ENCODE peak calls at places on chromosome 3, in seven cellular contexts. One of them, this sample, is unnamed.

GRCh38 chr3:127008236-127008635 is 25.3 kb downstream of the PLXNA1 start:
- DNase-seq in breast epithelium: no peak
- DNase-seq in AG10803: no peak
- DNase-seq in activated CD8-positive, alpha-beta T cell treated with anti-CD3 and anti-CD28 coated beads for 36 hours: no peak
- DNase-seq in HFFc6: no peak
- DNase-seq in hepatocyte: no peak
- DNase-seq in H1: no peak
- DNase-seq in this sample: no peak

GRCh38 chr3:159783780-159784747 is 204.6 kb upstream of the IL12A start:
- DNase-seq in breast epithelium: peak
- DNase-seq in HFFc6: no peak
- DNase-seq in H1: no peak
- DNase-seq in hepatocyte: no peak
- DNase-seq in activated CD8-positive, alpha-beta T cell treated with anti-CD3 and anti-CD28 coated beads for 36 hours: no peak
- DNase-seq in AG10803: no peak
- DNase-seq in this sample: no peak

GRCh38 chr3:16927485-16927884 is 42.7 kb downstream of the PLCL2 start:
- DNase-seq in AG10803: no peak
- DNase-seq in activated CD8-positive, alpha-beta T cell treated with anti-CD3 and anti-CD28 coated beads for 36 hours: peak
- DNase-seq in H1: no peak
- DNase-seq in hepatocyte: no peak
- DNase-seq in breast epithelium: no peak
- DNase-seq in HFFc6: no peak
- DNase-seq in this sample: peak

GRCh38 chr3:65314265-65314664 is 626.5 kb upstream of the ADAMTS9 start:
- DNase-seq in H1: no peak
- DNase-seq in HFFc6: no peak
- DNase-seq in hepatocyte: no peak
- DNase-seq in AG10803: no peak
- DNase-seq in breast epithelium: no peak
- DNase-seq in activated CD8-positive, alpha-beta T cell treated with anti-CD3 and anti-CD28 coated beads for 36 hours: no peak
- DNase-seq in this sample: no peak

GRCh38 chr3:171672124-171672523 is 138.2 kb downstream of the PLD1 start:
- DNase-seq in HFFc6: no peak
- DNase-seq in activated CD8-positive, alpha-beta T cell treated with anti-CD3 and anti-CD28 coated beads for 36 hours: no peak
- DNase-seq in breast epithelium: no peak
- DNase-seq in H1: no peak
- DNase-seq in hepatocyte: no peak
- DNase-seq in AG10803: no peak
- DNase-seq in this sample: no peak

GRCh38 chr3:136070953-136071949 is 105.7 kb downstream of the PPP2R3A start:
- DNase-seq in hepatocyte: peak
- DNase-seq in H1: no peak
- DNase-seq in HFFc6: peak
- DNase-seq in breast epithelium: peak
- DNase-seq in activated CD8-positive, alpha-beta T cell treated with anti-CD3 and anti-CD28 coated beads for 36 hours: no peak
- DNase-seq in AG10803: peak
- DNase-seq in this sample: no peak

GRCh38 chr3:70090322-70090913 is 90.9 kb downstream of the SAMMSON start:
- DNase-seq in breast epithelium: no peak
- DNase-seq in hepatocyte: peak
- DNase-seq in activated CD8-positive, alpha-beta T cell treated with anti-CD3 and anti-CD28 coated beads for 36 hours: no peak
- DNase-seq in AG10803: peak
- DNase-seq in H1: no peak
- DNase-seq in HFFc6: peak
- DNase-seq in this sample: peak

GRCh38 chr3:198061119-198062067 is 101.4 kb downstream of the LMLN start:
- DNase-seq in breast epithelium: no peak
- DNase-seq in AG10803: no peak
- DNase-seq in activated CD8-positive, alpha-beta T cell treated with anti-CD3 and anti-CD28 coated beads for 36 hours: no peak
- DNase-seq in HFFc6: no peak
- DNase-seq in hepatocyte: no peak
- DNase-seq in H1: no peak
- DNase-seq in this sample: no peak

GRCh38 chr3:90092994-90093393 is 985.6 kb downstream of the EPHA3 start:
- DNase-seq in AG10803: peak
- DNase-seq in H1: no peak
- DNase-seq in hepatocyte: peak
- DNase-seq in activated CD8-positive, alpha-beta T cell treated with anti-CD3 and anti-CD28 coated beads for 36 hours: no peak
- DNase-seq in HFFc6: peak
- DNase-seq in breast epithelium: no peak
- DNase-seq in this sample: peak

GRCh38 chr3:50450135-50450911 is 53.1 kb downstream of the CACNA2D2 start:
- DNase-seq in AG10803: peak
- DNase-seq in H1: no peak
- DNase-seq in breast epithelium: peak
- DNase-seq in hepatocyte: peak
- DNase-seq in HFFc6: no peak
- DNase-seq in activated CD8-positive, alpha-beta T cell treated with anti-CD3 and anti-CD28 coated beads for 36 hours: peak
- DNase-seq in this sample: no peak

GRCh38 chr3:108296239-108296638 is at the start of gene HHLA2:
- DNase-seq in AG10803: no peak
- DNase-seq in hepatocyte: peak
- DNase-seq in activated CD8-positive, alpha-beta T cell treated with anti-CD3 and anti-CD28 coated beads for 36 hours: peak
- DNase-seq in breast epithelium: no peak
- DNase-seq in H1: no peak
- DNase-seq in HFFc6: no peak
- DNase-seq in this sample: no peak

GRCh38 chr3:28267984-28268849 is 26.8 kb downstream of the CMC1 start:
- DNase-seq in breast epithelium: no peak
- DNase-seq in AG10803: no peak
- DNase-seq in HFFc6: peak
- DNase-seq in activated CD8-positive, alpha-beta T cell treated with anti-CD3 and anti-CD28 coated beads for 36 hours: no peak
- DNase-seq in hepatocyte: no peak
- DNase-seq in H1: no peak
- DNase-seq in this sample: no peak

DNA sequence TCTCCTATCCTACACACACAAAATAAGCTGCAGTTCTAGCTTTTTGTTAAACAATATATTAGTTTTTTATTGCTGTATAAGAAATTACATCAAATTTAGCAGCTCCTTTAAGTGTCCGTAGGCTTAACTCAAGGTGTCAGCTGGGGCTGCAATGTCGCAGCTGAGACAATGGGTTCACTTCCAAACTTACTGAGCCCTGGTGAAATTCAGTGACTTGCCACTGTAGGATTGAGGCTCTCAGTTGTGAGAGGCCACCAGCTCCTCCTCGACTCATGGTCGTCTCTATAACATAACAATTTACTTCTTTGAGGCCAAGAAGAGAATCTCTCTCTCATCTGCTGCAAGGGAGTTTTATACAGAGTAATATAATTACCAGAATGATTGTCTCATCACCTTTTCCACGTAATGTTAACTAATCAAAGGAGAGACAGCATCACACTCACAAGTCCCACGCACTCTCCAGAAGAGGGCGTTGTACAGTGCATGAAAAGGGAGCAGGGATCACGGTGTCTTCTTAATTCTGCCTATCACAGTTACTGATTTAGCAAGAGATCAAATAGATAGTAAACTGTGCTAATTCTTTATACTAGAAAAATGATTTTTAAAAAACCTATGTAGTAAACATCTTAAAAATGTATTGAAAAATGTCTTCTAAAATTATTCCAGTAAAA is 735.6 kb upstream of the GBE1 start:
- DNase-seq in H1: no peak
- DNase-seq in breast epithelium: no peak
- DNase-seq in AG10803: no peak
- DNase-seq in activated CD8-positive, alpha-beta T cell treated with anti-CD3 and anti-CD28 coated beads for 36 hours: no peak
- DNase-seq in hepatocyte: peak
- DNase-seq in HFFc6: no peak
- DNase-seq in this sample: no peak
- TF ChIP-seq CTCF in H1: peak
- TF ChIP-seq CTCF in breast epithelium: no peak
- TF ChIP-seq CTCF in AG10803: no peak
- TF ChIP-seq CTCF in activated CD8-positive, alpha-beta T cell treated with anti-CD3 and anti-CD28 coated beads for 36 hours: no peak
- TF ChIP-seq CTCF in hepatocyte: peak
- TF ChIP-seq CTCF in HFFc6: no peak
- TF ChIP-seq CTCF in this sample: peak

DNA sequence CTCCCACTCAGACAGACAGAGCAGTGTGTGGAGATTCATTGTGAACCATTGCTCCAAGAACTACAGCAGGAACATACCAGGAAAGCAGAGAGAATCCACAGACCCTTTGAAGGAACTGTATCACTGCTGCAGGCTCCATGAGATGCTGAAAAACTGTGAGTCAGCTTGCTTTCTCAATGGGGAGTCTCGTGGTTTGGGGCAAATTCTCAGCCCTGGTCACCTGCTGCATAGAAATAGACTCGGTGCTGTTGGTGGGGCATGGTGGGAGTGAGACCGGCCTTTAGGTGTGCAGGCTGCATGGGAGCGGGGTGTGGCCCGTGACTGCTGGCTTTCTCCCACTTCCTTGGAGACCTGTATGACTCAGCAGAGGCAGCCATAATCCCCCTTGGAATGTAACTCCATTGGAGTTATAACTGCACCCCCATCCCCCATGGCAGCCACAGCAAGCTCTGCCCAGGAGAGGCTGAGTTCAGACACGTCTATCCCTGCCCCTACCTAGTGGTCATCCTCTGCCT is 35.6 kb downstream of the ALCAM start:
- DNase-seq in HFFc6: peak
- DNase-seq in AG10803: no peak
- DNase-seq in hepatocyte: peak
- DNase-seq in H1: no peak
- DNase-seq in breast epithelium: no peak
- DNase-seq in activated CD8-positive, alpha-beta T cell treated with anti-CD3 and anti-CD28 coated beads for 36 hours: no peak
- DNase-seq in this sample: no peak
- TF ChIP-seq CTCF in HFFc6: no peak
- TF ChIP-seq CTCF in AG10803: no peak
- TF ChIP-seq CTCF in hepatocyte: no peak
- TF ChIP-seq CTCF in H1: no peak
- TF ChIP-seq CTCF in breast epithelium: no peak
- TF ChIP-seq CTCF in activated CD8-positive, alpha-beta T cell treated with anti-CD3 and anti-CD28 coated beads for 36 hours: no peak
- TF ChIP-seq CTCF in this sample: no peak

DNA sequence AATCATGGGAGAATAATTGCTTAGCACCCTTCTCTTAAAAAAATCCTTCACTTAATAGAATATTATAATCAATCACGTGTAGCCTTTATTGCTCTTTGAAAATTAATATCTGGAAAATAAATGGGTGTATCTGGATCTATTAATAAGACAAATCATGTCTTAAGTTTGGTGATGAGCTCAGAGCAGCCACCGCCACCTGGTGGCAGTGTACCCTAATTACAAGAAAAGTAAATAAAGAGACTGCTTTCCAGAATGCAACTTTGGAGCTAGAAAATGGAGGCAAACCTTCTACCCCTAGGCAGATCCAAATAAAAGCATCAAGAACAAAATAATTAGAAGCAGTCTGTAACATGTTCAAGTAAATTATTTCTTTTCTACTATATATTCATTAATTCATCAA is 43.5 kb downstream of the EPHB1 start:
- DNase-seq in AG10803: no peak
- DNase-seq in breast epithelium: no peak
- DNase-seq in H1: no peak
- DNase-seq in hepatocyte: no peak
- DNase-seq in activated CD8-positive, alpha-beta T cell treated with anti-CD3 and anti-CD28 coated beads for 36 hours: peak
- DNase-seq in HFFc6: no peak
- DNase-seq in this sample: no peak
- TF ChIP-seq CTCF in AG10803: peak
- TF ChIP-seq CTCF in breast epithelium: no peak
- TF ChIP-seq CTCF in H1: no peak
- TF ChIP-seq CTCF in hepatocyte: peak
- TF ChIP-seq CTCF in activated CD8-positive, alpha-beta T cell treated with anti-CD3 and anti-CD28 coated beads for 36 hours: peak
- TF ChIP-seq CTCF in HFFc6: peak
- TF ChIP-seq CTCF in this sample: no peak

DNA sequence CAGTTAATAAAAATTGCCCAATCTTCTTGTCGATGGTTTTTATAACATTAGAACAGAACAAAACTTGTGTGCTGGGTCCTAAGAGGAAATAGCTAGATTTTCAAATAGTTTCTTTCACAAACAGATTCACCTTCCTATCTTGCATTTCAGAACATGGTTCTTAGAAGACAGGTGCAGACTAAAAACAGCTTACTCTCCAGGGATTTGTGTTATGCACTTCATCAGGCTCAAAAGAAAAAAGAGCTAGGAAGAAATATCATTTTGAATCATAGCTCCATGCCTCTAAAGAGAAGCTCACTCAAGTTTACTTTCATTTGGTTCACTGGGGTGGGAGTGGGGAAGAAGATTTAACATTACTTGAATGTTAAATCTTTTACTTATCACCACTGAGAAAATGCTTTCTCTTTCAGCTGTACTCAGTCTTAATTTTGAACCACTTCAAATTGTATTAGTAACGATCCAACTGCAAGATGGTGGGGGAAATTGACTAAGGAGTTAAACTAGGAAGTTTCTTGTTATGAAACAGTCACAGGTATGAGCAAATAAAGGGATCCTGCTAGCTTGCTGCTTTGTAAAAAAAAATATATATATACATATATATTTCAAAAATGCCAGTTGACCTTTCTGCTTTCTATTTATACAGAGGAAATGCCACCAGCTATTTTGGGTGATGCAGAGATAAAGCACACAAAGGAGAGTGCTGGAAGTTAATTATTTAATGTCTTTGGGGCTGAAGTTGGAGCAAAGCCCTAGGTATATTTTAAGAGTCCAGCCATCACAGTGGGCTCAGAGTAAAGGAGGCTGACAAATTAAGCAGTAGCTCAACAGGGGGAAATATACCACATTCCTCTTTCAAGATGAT is 28.3 kb upstream of the NUDT16 start:
- DNase-seq in AG10803: no peak
- DNase-seq in hepatocyte: no peak
- DNase-seq in HFFc6: peak
- DNase-seq in activated CD8-positive, alpha-beta T cell treated with anti-CD3 and anti-CD28 coated beads for 36 hours: no peak
- DNase-seq in breast epithelium: no peak
- DNase-seq in H1: no peak
- DNase-seq in this sample: no peak
- TF ChIP-seq CTCF in AG10803: no peak
- TF ChIP-seq CTCF in hepatocyte: no peak
- TF ChIP-seq CTCF in HFFc6: no peak
- TF ChIP-seq CTCF in activated CD8-positive, alpha-beta T cell treated with anti-CD3 and anti-CD28 coated beads for 36 hours: no peak
- TF ChIP-seq CTCF in breast epithelium: no peak
- TF ChIP-seq CTCF in H1: no peak
- TF ChIP-seq CTCF in this sample: no peak

GRCh38 chr3:109696932-109697331 is 359.6 kb upstream of the DPPA4 start:
- DNase-seq in hepatocyte: no peak
- DNase-seq in breast epithelium: no peak
- DNase-seq in activated CD8-positive, alpha-beta T cell treated with anti-CD3 and anti-CD28 coated beads for 36 hours: no peak
- DNase-seq in HFFc6: no peak
- DNase-seq in H1: no peak
- DNase-seq in AG10803: no peak
- DNase-seq in this sample: no peak
- TF ChIP-seq CTCF in hepatocyte: no peak
- TF ChIP-seq CTCF in breast epithelium: no peak
- TF ChIP-seq CTCF in activated CD8-positive, alpha-beta T cell treated with anti-CD3 and anti-CD28 coated beads for 36 hours: no peak
- TF ChIP-seq CTCF in HFFc6: peak
- TF ChIP-seq CTCF in H1: no peak
- TF ChIP-seq CTCF in AG10803: peak
- TF ChIP-seq CTCF in this sample: no peak

GRCh38 chr3:38004415-38005075 is 14.0 kb downstream of the VILL start:
- DNase-seq in hepatocyte: peak
- DNase-seq in breast epithelium: peak
- DNase-seq in H1: peak
- DNase-seq in AG10803: peak
- DNase-seq in activated CD8-positive, alpha-beta T cell treated with anti-CD3 and anti-CD28 coated beads for 36 hours: peak
- DNase-seq in HFFc6: peak
- DNase-seq in this sample: peak
- TF ChIP-seq CTCF in hepatocyte: peak
- TF ChIP-seq CTCF in breast epithelium: peak
- TF ChIP-seq CTCF in H1: no peak
- TF ChIP-seq CTCF in AG10803: peak
- TF ChIP-seq CTCF in activated CD8-positive, alpha-beta T cell treated with anti-CD3 and anti-CD28 coated beads for 36 hours: peak
- TF ChIP-seq CTCF in HFFc6: peak
- TF ChIP-seq CTCF in this sample: peak

This sample was measured in GM13976.